ENCODE peak calls at places on chromosomes 7 and 10, in six cellular contexts. N is BJ, T is activated T-helper 1 cell treated with Interleukin-2 at 50 U/mL for 16 hours, H is GM20000, K is NCI-H1417, M is GM23338. E is an unnamed sample.

GRCh38 chr7:127995157-127995865 is 35.9 kb downstream of the LRRC4 start:
- DNase-seq in K (no peak), M (no peak), N (peak), H (no peak), T (no peak), E (no peak)

GRCh38 chr10:70296406-70296899 is 12.6 kb upstream of the NPFFR1 start:
- DNase-seq in H (no peak), N (peak), T (no peak), M (no peak), K (no peak), E (peak)

GRCh38 chr10:123583639-123584418 is 82.3 kb upstream of the GPR26 start:
- DNase-seq in K (peak), T (no peak), M (peak), N (peak), H (peak), E (peak)

GRCh38 chr10:93461807-93462178 is 20.3 kb downstream of the MYOF start:
- DNase-seq in K (peak), H (no peak), T (no peak), M (no peak), N (no peak), E (peak)

GRCh38 chr10:131960631-131961046 is 21.1 kb downstream of the BNIP3 start:
- DNase-seq in H (no peak), N (no peak), T (no peak), K (no peak), M (peak), E (no peak)

GRCh38 chr10:113610636-113611601 is 52.9 kb downstream of the NRAP start:
- DNase-seq in K (peak), N (no peak), M (peak), H (no peak), T (no peak), E (no peak)

GRCh38 chr7:30135271-30135550 is 425 bp downstream of the MTURN start:
- DNase-seq in H (peak), N (no peak), T (peak), K (no peak), M (no peak), E (no peak)

GRCh38 chr10:60334991-60335390 is 54.7 kb downstream of the ANK3 start:
- DNase-seq in K (no peak), T (no peak), M (no peak), N (peak), H (no peak), E (no peak)

GRCh38 chr10:69474688-69475432 is 23.6 kb downstream of the TSPAN15 start:
- DNase-seq in T (no peak), H (no peak), K (no peak), N (peak), M (no peak), E (no peak)

GRCh38 chr10:15351099-15351820 is 19.8 kb downstream of the FAM171A1 start:
- DNase-seq in M (no peak), H (no peak), K (no peak), N (no peak), T (no peak), E (no peak)

GRCh38 chr10:35369049-35369760 is 32.9 kb downstream of the CCNY start:
- DNase-seq in N (peak), T (no peak), M (no peak), K (no peak), H (no peak), E (no peak)

GRCh38 chr10:51706225-51706624 is 6.8 kb upstream of the CSTF2T start:
- DNase-seq in H (no peak), M (no peak), K (no peak), T (no peak), N (peak), E (no peak)

GRCh38 chr7:129843365-129843898 is 109.3 kb downstream of the UBE2H start:
- DNase-seq in K (peak), T (no peak), M (peak), N (no peak), H (no peak), E (peak)

GRCh38 chr7:132755538-132756481 is 179.5 kb upstream of the PLXNA4 start:
- DNase-seq in K (peak), H (no peak), T (no peak), M (no peak), N (no peak), E (no peak)

GRCh38 chr10:58352956-58353610 is 18.3 kb downstream of the UBE2D1 start:
- DNase-seq in T (no peak), H (no peak), M (no peak), K (no peak), N (no peak), E (no peak)

GRCh38 chr10:93893646-93894515 is at the start of gene SLC35G1:
- DNase-seq in N (no peak), H (peak), T (peak), M (peak), K (peak), E (peak)

GRCh38 chr7:108080094-108080656 is 50.0 kb downstream of the LAMB4 start:
- DNase-seq in H (no peak), N (no peak), M (no peak), T (no peak), K (no peak), E (peak)

GRCh38 chr10:120017731-120018130 is 125.2 kb downstream of the SEC23IP start:
- DNase-seq in H (no peak), T (no peak), M (no peak), N (no peak), K (no peak), E (no peak)

GRCh38 chr10:70778267-70778924 is 6.8 kb downstream of the TBATA start:
- DNase-seq in T (no peak), K (no peak), H (no peak), N (no peak), M (no peak), E (no peak)

GRCh38 chr10:23927926-23928325 is 281.0 kb upstream of the KIAA1217 start:
- DNase-seq in H (no peak), T (no peak), M (no peak), N (no peak), K (no peak), E (no peak)

GRCh38 chr10:79055892-79056291 is 12.9 kb upstream of the ZMIZ1 start:
- DNase-seq in H (no peak), T (no peak), M (no peak), K (no peak), N (no peak), E (no peak)

GRCh38 chr7:44735403-44736165 is 13.1 kb upstream of the ZMIZ2 start:
- DNase-seq in M (no peak), K (no peak), N (peak), H (no peak), T (no peak), E (no peak)

GRCh38 chr7:1052031-1052818 is 7.9 kb downstream of the GPR146 start:
- DNase-seq in M (no peak), N (no peak), H (no peak), K (no peak), T (no peak), E (no peak)

GRCh38 chr10:26269754-26270153 is 53.2 kb downstream of the GAD2 start:
- DNase-seq in T (no peak), N (no peak), M (peak), K (peak), H (peak), E (peak)

GRCh38 chr7:55794527-55794926 is 68.0 kb downstream of the SEPTIN14 start:
- DNase-seq in K (no peak), T (no peak), N (no peak), M (peak), H (no peak), E (no peak)

E was measured in NCI-H69.